ENCODE peak calls at places on chromosomes 11 and 22, in four cellular contexts. Q is GM12878, J is H1, H is K562. B is an unnamed sample.

GRCh38 chr11:120183701-120184141 is 27.1 kb upstream of the OAF start:
- DNase-seq in J (peak; percentile 23), Q (no peak), H (no peak), B (no peak)

GRCh38 chr22:17232406-17232805 is 13.2 kb upstream of the ADA2 start:
- DNase-seq in J (no peak), Q (no peak), H (no peak), B (no peak)

GRCh38 chr11:83979593-83979992 is 693.4 kb upstream of the CCDC90B start:
- DNase-seq in J (no peak), Q (no peak), H (no peak), B (no peak)

GRCh38 chr11:120061761-120062560 is 76.0 kb downstream of the TRIM29 start:
- DNase-seq in Q (no peak), H (no peak), J (peak; percentile 57), B (no peak)

GRCh38 chr11:33329705-33330329 is 72.6 kb downstream of the HIPK3 start:
- DNase-seq in J (no peak), Q (no peak), H (peak; percentile 52), B (peak; percentile 54)

GRCh38 chr11:46421257-46421880 is 29.8 kb upstream of the CHRM4 start:
- DNase-seq in Q (no peak), H (peak; percentile 39), J (no peak), B (no peak)

GRCh38 chr22:39176067-39176621 is 23.7 kb upstream of the CBX7 start:
- DNase-seq in J (peak; percentile 84), Q (no peak), H (no peak), B (no peak)

GRCh38 chr11:86458294-86459001 is 83.8 kb downstream of the CCDC81 start:
- DNase-seq in H (no peak), J (no peak), Q (no peak), B (no peak)

GRCh38 chr11:64602466-64603070 is 11.5 kb downstream of the SLC22A12 start:
- DNase-seq in H (no peak), Q (no peak), J (no peak), B (no peak)

GRCh38 chr11:2661173-2662023 is 38.4 kb downstream of the KCNQ1OT1 start:
- DNase-seq in J (no peak), H (no peak), Q (no peak), B (no peak)

GRCh38 chr22:36933629-36934028 is 20.2 kb downstream of the CSF2RB start:
- DNase-seq in J (peak; percentile 35), H (no peak), Q (no peak), B (no peak)

GRCh38 chr11:118870396-118871343 is 13.0 kb upstream of the CXCR5 start:
- DNase-seq in Q (peak; percentile 57), J (peak; percentile 63), H (no peak), B (peak; percentile 14)

GRCh38 chr11:83355406-83355805 is 69.2 kb upstream of the CCDC90B start:
- DNase-seq in H (no peak), Q (no peak), J (no peak), B (no peak)

GRCh38 chr11:33000181-33000580 is 15.5 kb upstream of the DEPDC7 start:
- DNase-seq in H (no peak), Q (no peak), J (no peak), B (no peak)

GRCh38 chr11:10348650-10349280 is 43.9 kb downstream of the ADM start:
- DNase-seq in J (no peak), Q (no peak), H (no peak), B (no peak)

GRCh38 chr22:27476729-27477128 is 324.8 kb downstream of the MN1 start:
- DNase-seq in H (no peak), Q (no peak), J (no peak), B (no peak)

GRCh38 chr11:94128171-94128745 is 383 bp upstream of the PANX1 start:
- DNase-seq in Q (no peak), H (no peak), J (peak; percentile 71), B (peak; percentile 58)

GRCh38 chr22:48239461-48240164 is 1477.2 kb downstream of the TBC1D22A start:
- DNase-seq in J (no peak), H (no peak), Q (no peak), B (no peak)

GRCh38 chr11:30585067-30585891 is 874 bp downstream of the MPPED2 start:
- DNase-seq in H (no peak), J (peak; percentile 75), Q (no peak), B (peak; percentile 79)

GRCh38 chr11:86672007-86672621 is at the start of gene ME3:
- DNase-seq in H (no peak), J (peak; percentile 76), Q (no peak), B (peak; percentile 77)

GRCh38 chr11:72338266-72338665 is 94.3 kb upstream of the PHOX2A start:
- DNase-seq in H (no peak), Q (no peak), J (no peak), B (no peak)

GRCh38 chr11:72511393-72512047 is 77.2 kb upstream of the CLPB start:
- DNase-seq in H (no peak), J (no peak), Q (no peak), B (no peak)

GRCh38 chr11:128455766-128456165 is 131.6 kb downstream of the ETS1 start:
- DNase-seq in J (no peak), Q (no peak), H (no peak), B (peak; percentile 70)

GRCh38 chr22:17780116-17780740 is 6.0 kb upstream of the BID start:
- DNase-seq in Q (no peak), J (no peak), H (no peak), B (no peak)

GRCh38 chr11:116972692-116973091 is 125.5 kb downstream of the SIK3 start:
- DNase-seq in Q (no peak), J (no peak), H (no peak), B (no peak)

GRCh38 chr22:20595461-20595860 is 88.1 kb downstream of the MED15 start:
- DNase-seq in Q (no peak), J (no peak), H (no peak), B (no peak)

GRCh38 chr11:70647188-70648166 is 249.1 kb downstream of the CTTN start:
- DNase-seq in J (peak; percentile 63), H (no peak), Q (no peak), B (no peak)

GRCh38 chr22:33350961-33351360 is 292.8 kb upstream of the SYN3 start:
- DNase-seq in H (no peak), J (no peak), Q (no peak), B (no peak)

GRCh38 chr22:35899736-35900135 is 128.9 kb downstream of the RBFOX2 start:
- DNase-seq in Q (no peak), H (no peak), J (no peak), B (no peak)

GRCh38 chr11:587978-588380 is 11.7 kb downstream of the PHRF1 start:
- DNase-seq in Q (no peak), H (peak; percentile 76), J (no peak), B (no peak)

GRCh38 chr22:27993774-27994350 is 74.8 kb upstream of the PITPNB start:
- DNase-seq in Q (no peak), H (no peak), J (no peak), B (no peak)

GRCh38 chr11:110991621-110992355 is 253.7 kb upstream of the POU2AF2 start:
- DNase-seq in J (no peak), Q (no peak), H (no peak), B (no peak)

GRCh38 chr11:112784323-112785073 is 176.7 kb upstream of the NCAM1 start:
- DNase-seq in H (no peak), Q (no peak), J (no peak), B (peak; percentile 84)

GRCh38 chr11:125968363-125968762 is 22.5 kb downstream of the VSIG10L2 start:
- DNase-seq in H (no peak), Q (no peak), J (no peak), B (no peak)

GRCh38 chr22:39661842-39662676 is 91.5 kb downstream of the CACNA1I start:
- DNase-seq in Q (no peak), H (peak; percentile 82), J (peak; percentile 98), B (no peak)

GRCh38 chr11:26286472-26287066 is 45.4 kb upstream of the ANO3 start:
- DNase-seq in J (no peak), H (no peak), Q (no peak), B (peak; percentile 47)

DNA sequence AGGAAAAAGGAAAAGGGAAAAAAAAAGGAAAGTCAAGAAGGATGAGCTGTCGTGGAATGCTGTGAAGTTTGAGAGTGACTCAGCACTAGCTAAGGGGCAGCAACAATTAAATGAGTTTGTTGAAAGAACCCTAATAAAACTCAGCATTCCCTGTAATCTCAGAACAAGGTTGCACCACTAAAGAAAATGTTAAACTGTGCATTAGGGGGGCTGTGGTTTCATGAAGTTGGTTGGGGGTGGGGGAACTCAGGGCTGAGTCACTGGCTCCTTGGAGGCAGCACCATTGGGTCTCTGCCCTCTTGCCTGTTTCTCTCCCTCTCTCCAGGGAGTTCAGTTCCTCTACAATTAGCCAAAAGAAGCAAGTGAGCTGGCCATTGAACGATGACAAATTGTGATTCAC is 64.4 kb upstream of the BLID start:
- DNase-seq in H (no peak), J (no peak), Q (no peak), B (no peak)
- TF ChIP-seq NRF1 in H (no peak), J (no peak), Q (no peak), B (no peak)

GRCh38 chr11:6979365-6979764 is 40.8 kb downstream of the ZNF214 start:
- DNase-seq in J (no peak), H (no peak), Q (no peak), B (no peak)
- TF ChIP-seq NRF1 in J (no peak), H (no peak), Q (no peak), B (no peak)

DNA sequence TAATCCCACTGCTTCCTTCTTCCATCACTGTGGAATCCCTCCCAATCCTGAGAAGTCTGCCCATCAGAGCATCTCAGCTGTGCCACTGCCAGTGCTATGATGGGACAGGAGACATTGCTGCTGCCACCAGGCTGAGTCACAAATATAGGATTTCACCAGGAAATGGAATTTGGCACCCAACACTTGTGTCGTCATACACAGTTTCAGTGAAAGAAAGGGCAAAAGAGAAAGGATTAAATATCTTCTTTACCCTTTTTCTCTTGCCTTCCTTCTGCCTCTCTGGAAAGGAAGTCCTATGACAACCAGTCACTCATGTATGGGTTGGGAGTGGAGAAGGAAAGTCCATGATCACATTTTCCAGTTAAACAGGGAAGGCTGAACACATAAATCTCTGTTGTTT is 133.4 kb downstream of the SPON1 start:
- DNase-seq in Q (no peak), H (no peak), J (no peak), B (no peak)
- TF ChIP-seq NRF1 in Q (no peak), H (no peak), J (no peak), B (no peak)

GRCh38 chr22:47089374-47089773 is 326.9 kb downstream of the TBC1D22A start:
- DNase-seq in Q (no peak), J (no peak), H (peak; percentile 11), B (no peak)

GRCh38 chr22:47088480-47089145 is 326.2 kb downstream of the TBC1D22A start:
- DNase-seq in J (no peak), H (peak; percentile 14), Q (no peak), B (no peak)

GRCh38 chr22:47091241-47091691 is 328.8 kb downstream of the TBC1D22A start:
- DNase-seq in H (peak; percentile 72), Q (no peak), J (no peak), B (no peak)

GRCh38 chr22:47090591-47091240 is 328.3 kb downstream of the TBC1D22A start:
- DNase-seq in J (peak; percentile 62), Q (no peak), H (peak; percentile 58), B (no peak)

DNA sequence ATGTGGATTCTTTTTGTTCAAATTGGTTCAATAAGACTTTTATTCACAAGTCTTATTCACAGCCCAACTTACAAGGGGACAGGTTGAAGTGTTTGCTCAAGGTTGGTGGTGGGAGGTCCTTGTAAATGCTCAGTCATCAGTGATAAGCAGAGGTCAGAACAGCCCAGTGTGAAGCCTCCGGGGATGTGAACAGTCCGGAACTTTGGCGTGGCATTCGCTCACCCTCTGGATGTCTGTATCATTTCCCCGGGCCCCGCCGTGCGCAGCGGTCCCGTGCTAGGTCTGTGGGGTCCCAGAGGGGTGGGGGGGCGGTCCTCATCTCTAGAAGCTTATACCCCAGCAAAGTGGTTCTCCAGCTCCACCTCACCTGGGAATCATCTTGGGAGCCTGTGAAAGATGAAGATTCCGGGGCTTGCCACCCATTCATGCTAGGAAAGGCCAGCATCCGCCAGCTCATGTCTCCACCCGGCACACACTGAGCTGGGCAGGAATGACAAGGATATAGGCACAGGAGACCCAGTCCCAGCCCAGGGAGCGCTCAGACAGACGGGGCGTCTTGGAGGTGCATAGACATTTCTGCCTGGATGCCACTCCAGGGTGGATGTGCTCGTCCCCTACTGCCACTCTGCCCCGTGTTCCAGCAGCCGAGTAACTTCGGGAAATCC is 327.5 kb downstream of the TBC1D22A start:
- DNase-seq in H (peak; percentile 56), J (peak; percentile 42), Q (no peak), B (no peak)
- TF ChIP-seq NRF1 in H (no peak), J (no peak), Q (no peak), B (no peak)